ENCODE peak calls at places on chromosomes 4 and X, in four cellular contexts. J is DMS 273 treated with DMSO at 0.1 percent for 48 hours, W is IMR-90, P is pons. L is an unnamed sample.
A peak's percentile ranks its signal among the peaks of the same experiment; 100 is the strongest.

GRCh38 chr4:119559044-119559647 is 69.5 kb downstream of the PDE5A start:
- DNase-seq in J (no peak), W (peak; percentile 57), P (peak; percentile 55), L (no peak)

GRCh38 chrX:134369576-134369975 is 90.4 kb upstream of the HPRT1 start:
- DNase-seq in J (no peak), W (no peak), P (no peak), L (no peak)

GRCh38 chr4:140867338-140867737 is 111.2 kb upstream of the TBC1D9 start:
- DNase-seq in J (no peak), W (no peak), P (no peak), L (no peak)

GRCh38 chr4:74638689-74639088 is 155.6 kb downstream of the BTC start:
- DNase-seq in J (no peak), W (no peak), P (no peak), L (no peak)

GRCh38 chr4:39626913-39627312 is 11.8 kb downstream of the SMIM14 start:
- DNase-seq in J (no peak), W (no peak), P (no peak), L (no peak)

GRCh38 chr4:140260227-140260626 is 106.2 kb upstream of the MAML3 start:
- DNase-seq in J (no peak), W (peak; percentile 94), P (no peak), L (no peak)

GRCh38 chr4:108166441-108167315 is 2.1 kb downstream of the LEF1 start:
- DNase-seq in J (peak; percentile 55), W (no peak), P (no peak), L (no peak)

GRCh38 chr4:123412700-123413512 is 16.3 kb downstream of the SPRY1 start:
- DNase-seq in J (no peak), W (no peak), P (no peak), L (no peak)

GRCh38 chr4:174156239-174156826 is 127.1 kb downstream of the FBXO8 start:
- DNase-seq in J (no peak), W (peak; percentile 38), P (peak; percentile 57), L (peak; percentile 2)

L was measured in NCI-H2171.